ENCODE peak calls at places on chromosomes 12 and 14, in six cellular contexts. U, V, Y, S, D and L are unnamed samples. For H3K4me1, the result is how much of the 10 kb centered on the place peaks cover.

GRCh38 chr14:78173266-78174001 is 3.3 kb downstream of the NRXN3 start:
- DNase-seq in U (no peak), V (no peak), Y (no peak), S (no peak), D (no peak), L (no peak)

GRCh38 chr14:77105118-77105517 is 7.1 kb downstream of the CIPC start:
- DNase-seq in U (no peak), V (no peak), Y (no peak), S (no peak), D (no peak), L (no peak)

GRCh38 chr14:49971156-49972141 is 78.6 kb downstream of the ARF6 start:
- DNase-seq in U (no peak), V (no peak), Y (no peak), S (no peak), D (no peak), L (no peak)

GRCh38 chr12:113465808-113466769 is 5.6 kb downstream of the LHX5 start:
- DNase-seq in U (no peak), V (peak), Y (no peak), S (no peak), D (no peak), L (no peak)

GRCh38 chr14:22218729-22219128 is 370.3 kb downstream of the DAD1 start:
- DNase-seq in U (no peak), V (no peak), Y (no peak), S (no peak), D (no peak), L (no peak)

GRCh38 chr12:81296556-81297305 is 218.9 kb downstream of the ACSS3 start:
- DNase-seq in U (no peak), V (no peak), Y (no peak), S (no peak), D (no peak), L (no peak)

GRCh38 chr12:74922117-74922516 is 287.5 kb downstream of the KCNC2 start:
- DNase-seq in U (no peak), V (no peak), Y (no peak), S (no peak), D (no peak), L (no peak)

GRCh38 chr12:93913845-93914244 is 234.5 kb upstream of the PLXNC1 start:
- DNase-seq in U (no peak), V (no peak), Y (no peak), S (no peak), D (no peak), L (no peak)

GRCh38 chr12:130828895-130829294 is 10.2 kb downstream of the STX2 start:
- DNase-seq in U (no peak), V (no peak), Y (no peak), S (no peak), D (no peak), L (no peak)

GRCh38 chr14:88045705-88046104 is 40.8 kb downstream of the GPR65 start:
- DNase-seq in U (no peak), V (no peak), Y (no peak), S (no peak), D (no peak), L (no peak)

GRCh38 chr14:88040141-88040540 is 35.2 kb downstream of the GPR65 start:
- DNase-seq in U (no peak), V (no peak), Y (no peak), S (no peak), D (no peak), L (no peak)

GRCh38 chr14:88044782-88045446 is 40.0 kb downstream of the GPR65 start:
- DNase-seq in U (no peak), V (no peak), Y (no peak), S (no peak), D (no peak), L (no peak)

GRCh38 chr14:88043523-88043922 is 38.6 kb downstream of the GPR65 start:
- DNase-seq in U (no peak), V (no peak), Y (no peak), S (no peak), D (no peak), L (no peak)

GRCh38 chr14:88044129-88044727 is 39.3 kb downstream of the GPR65 start:
- DNase-seq in U (no peak), V (no peak), Y (no peak), S (no peak), D (no peak), L (no peak)
- TF ChIP-seq POLR2A in U (no peak), V (no peak), Y (no peak), S (no peak), D (no peak), L (no peak)

GRCh38 chr14:95511687-95512086 is 4.8 kb downstream of the SYNE3 start:
- DNase-seq in U (no peak), V (no peak), Y (no peak), S (no peak), D (no peak), L (no peak)
- H3K4me1 ChIP-seq in U (under half), V (under half), Y (under half), S (under half), D (under half), L (under half)

GRCh38 chr14:89279649-89280232 is 137.3 kb downstream of the FOXN3 start:
- DNase-seq in U (no peak), V (no peak), Y (no peak), S (no peak), D (no peak), L (no peak)
- H3K27ac ChIP-seq in U (no peak), V (no peak), Y (no peak), S (no peak), D (no peak), L (no peak)

DNA sequence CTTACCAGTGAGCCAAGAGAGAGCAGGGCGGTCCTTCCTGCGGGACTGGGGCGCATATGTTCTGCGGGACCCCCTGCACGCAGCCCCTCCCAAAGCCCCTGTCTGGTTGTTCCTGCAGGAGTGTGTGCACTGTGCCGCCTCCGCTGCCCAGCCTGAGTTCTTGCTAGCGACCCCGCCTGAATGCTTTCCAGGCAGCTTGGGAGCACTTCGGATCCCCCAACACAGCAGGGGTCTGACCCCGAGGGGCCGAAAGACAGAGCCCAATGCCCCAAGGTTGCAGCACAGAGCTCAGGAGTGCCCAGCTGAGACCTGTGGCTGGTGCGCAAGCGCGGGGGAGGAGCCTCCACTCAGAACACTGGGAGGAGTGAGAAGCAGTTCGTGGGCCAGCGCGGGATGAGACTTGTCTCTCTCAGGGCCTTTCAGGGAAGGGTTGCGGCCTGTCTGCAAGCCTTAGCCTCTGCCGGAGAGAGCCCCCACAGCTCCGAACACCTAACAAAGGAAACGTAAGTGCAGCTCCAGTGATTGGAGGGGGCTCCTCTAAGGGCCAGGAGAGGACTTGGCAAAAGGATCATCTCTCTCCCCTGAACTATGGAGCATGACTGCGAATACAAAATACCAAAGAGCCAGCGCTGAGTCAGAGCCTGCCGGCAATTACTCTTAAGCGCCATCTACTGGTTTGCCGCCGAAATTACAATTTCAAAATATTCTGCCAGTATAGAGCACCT is 50.5 kb downstream of the GTF2A1 start:
- DNase-seq in U (peak), V (peak), Y (peak), S (peak), D (peak), L (peak)
- TF ChIP-seq POLR2A in U (peak), V (peak), Y (peak), S (no peak), D (peak), L (peak)

GRCh38 chr12:124502379-124502778 is 65.0 kb downstream of the NCOR2 start:
- DNase-seq in U (no peak), V (no peak), Y (no peak), S (no peak), D (no peak), L (no peak)
- H3K4me1 ChIP-seq in U (half or more), V (under half), Y (under half), S (half or more), D (half or more), L (under half)

GRCh38 chr14:99273025-99273723 is 1.2 kb upstream of the BCL11B start:
- DNase-seq in U (no peak), V (peak), Y (no peak), S (peak), D (peak), L (no peak)
- H3K27ac ChIP-seq in U (no peak), V (no peak), Y (no peak), S (no peak), D (peak), L (peak)

GRCh38 chr14:41604793-41605534 is 1.7 kb upstream of the LRFN5 start:
- DNase-seq in U (no peak), V (no peak), Y (peak), S (peak), D (no peak), L (no peak)
- TF ChIP-seq POLR2A in U (peak), V (no peak), Y (no peak), S (no peak), D (no peak), L (no peak)

GRCh38 chr12:68630598-68630997 is 19.9 kb downstream of the RAP1B start:
- DNase-seq in U (no peak), V (no peak), Y (no peak), S (no peak), D (no peak), L (no peak)
- H3K4me1 ChIP-seq in U (under half), V (under half), Y (under half), S (under half), D (under half), L (under half)